ENCODE peak calls at places on chromosomes 3 and 15, in eight cellular contexts. D is stomach, Q is tibial artery, J is heart right ventricle, X is left ventricle myocardium inferior, H is fibroblast of lung, U is upper lobe of right lung, L is Panc1. K is an unnamed sample. For H3K4me1, the result is how much of the 10 kb centered on the place peaks cover.

GRCh38 chr3:87206070-87206469 is 21.0 kb upstream of the CHMP2B start:
- DNase-seq in D (no peak), Q (no peak), J (no peak), X (no peak), H (peak), U (no peak), L (no peak), K (no peak)

GRCh38 chr3:17941766-17942165 is 199.3 kb upstream of the TBC1D5 start:
- DNase-seq in D (no peak), Q (no peak), J (no peak), X (no peak), H (no peak), U (no peak), L (no peak), K (no peak)

GRCh38 chr3:138875096-138875753 is 40.5 kb upstream of the PIK3CB start:
- DNase-seq in D (no peak), Q (no peak), J (no peak), X (no peak), H (no peak), U (no peak), L (no peak), K (no peak)

GRCh38 chr3:134650431-134651346 is at the start of gene KY:
- DNase-seq in D (peak), Q (peak), J (peak), X (peak), H (peak), U (peak), L (no peak), K (peak)

GRCh38 chr15:34582461-34583357 is 742 bp downstream of the GOLGA8B start:
- DNase-seq in D (peak), Q (no peak), J (no peak), X (no peak), H (peak), U (peak), L (no peak), K (no peak)

GRCh38 chr15:63192604-63193206 is 3.3 kb downstream of the RAB8B start:
- DNase-seq in D (no peak), Q (no peak), J (no peak), X (no peak), H (no peak), U (no peak), L (no peak), K (no peak)

GRCh38 chr3:101072299-101072698 is 79.1 kb upstream of the ABI3BP start:
- DNase-seq in D (no peak), Q (no peak), J (no peak), X (no peak), H (no peak), U (no peak), L (no peak), K (no peak)

GRCh38 chr15:51888593-51889195 is 59.2 kb downstream of the TMOD3 start:
- DNase-seq in D (no peak), Q (no peak), J (no peak), X (no peak), H (peak), U (no peak), L (no peak), K (no peak)

GRCh38 chr3:172369590-172370259 is 78.5 kb downstream of the GHSR start:
- DNase-seq in D (no peak), Q (no peak), J (peak), X (no peak), H (no peak), U (no peak), L (no peak), K (no peak)

GRCh38 chr3:11136871-11137626 is 17.2 kb upstream of the HRH1 start:
- DNase-seq in D (no peak), Q (peak), J (peak), X (no peak), H (peak), U (no peak), L (peak), K (peak)

GRCh38 chr3:25971736-25972135 is 181.8 kb downstream of the OXSM start:
- DNase-seq in D (no peak), Q (no peak), J (no peak), X (no peak), H (no peak), U (no peak), L (no peak), K (no peak)

GRCh38 chr3:145650170-145650569 is 510.8 kb downstream of the PLOD2 start:
- DNase-seq in D (no peak), Q (no peak), J (no peak), X (no peak), H (no peak), U (no peak), L (no peak), K (no peak)

GRCh38 chr3:39911465-39912309 is 102.3 kb downstream of the MYRIP start:
- DNase-seq in D (no peak), Q (no peak), J (peak), X (no peak), H (no peak), U (no peak), L (no peak), K (no peak)
- TF ChIP-seq CTCF in D (no peak), Q (no peak), J (no peak), X (no peak), H (no peak), U (no peak), L (no peak), K (no peak)

DNA sequence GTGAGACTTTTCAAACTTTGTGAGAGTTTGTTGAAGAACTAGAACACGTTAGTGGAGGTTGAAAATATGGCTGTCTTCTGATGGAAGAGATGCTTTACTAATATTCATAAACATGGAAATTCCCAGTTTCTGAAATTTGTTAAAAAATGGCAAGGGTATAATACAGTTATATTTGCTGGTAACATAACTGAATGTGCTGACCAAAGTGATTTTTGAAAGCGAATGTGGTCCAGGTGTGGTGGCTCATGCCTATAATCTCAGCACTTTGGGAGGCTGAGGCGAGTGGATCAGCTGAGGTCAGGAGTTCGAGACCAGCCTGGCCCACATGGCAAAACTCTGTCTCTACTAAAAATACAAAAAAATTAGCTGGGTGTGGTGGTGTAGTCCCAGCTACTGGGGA is 18.1 kb downstream of the FXR1 start:
- DNase-seq in D (no peak), Q (no peak), J (no peak), X (no peak), H (no peak), U (no peak), L (no peak), K (no peak)
- H3K4me1 ChIP-seq in D (half or more), Q (under half), J (under half), X (half or more), H (under half), U (under half), L (under half), K (under half)

GRCh38 chr3:188792788-188793187 is 379.0 kb upstream of the TPRG1 start:
- DNase-seq in D (no peak), Q (no peak), J (peak), X (peak), H (peak), U (peak), L (no peak), K (no peak)

GRCh38 chr3:188782725-188783124 is 389.0 kb upstream of the TPRG1 start:
- DNase-seq in D (no peak), Q (no peak), J (no peak), X (no peak), H (no peak), U (no peak), L (no peak), K (no peak)

GRCh38 chr3:188789201-188789600 is 382.6 kb upstream of the TPRG1 start:
- DNase-seq in D (no peak), Q (no peak), J (no peak), X (no peak), H (no peak), U (no peak), L (no peak), K (no peak)

GRCh38 chr3:188786424-188786823 is 385.3 kb upstream of the TPRG1 start:
- DNase-seq in D (no peak), Q (no peak), J (no peak), X (no peak), H (no peak), U (no peak), L (no peak), K (no peak)

DNA sequence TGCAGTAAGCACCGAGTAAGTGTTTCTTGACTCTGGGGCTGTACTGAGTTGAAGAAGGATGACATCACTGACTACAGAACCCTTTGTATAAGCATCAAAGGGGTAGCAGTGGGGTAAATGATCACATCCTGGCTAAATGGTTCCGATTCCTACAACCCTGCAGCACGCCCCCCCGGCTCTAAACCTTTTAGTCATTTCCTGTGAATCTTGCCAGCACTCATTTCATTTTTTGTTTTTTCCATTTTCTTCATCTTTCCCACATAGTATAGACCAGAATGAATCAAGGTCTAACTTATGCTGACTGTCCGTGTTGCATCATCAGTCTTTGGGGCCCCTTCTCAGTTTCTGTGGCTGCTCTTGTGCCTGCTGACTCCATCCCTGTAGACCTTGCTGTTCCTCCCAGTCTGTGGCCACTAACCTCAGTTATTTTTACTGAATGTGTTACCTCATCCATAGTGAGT is 383.1 kb upstream of the TPRG1 start:
- DNase-seq in D (no peak), Q (no peak), J (no peak), X (no peak), H (peak), U (no peak), L (no peak), K (no peak)
- H3K4me3 ChIP-seq in D (no peak), Q (no peak), J (no peak), X (no peak), H (no peak), U (no peak), L (no peak), K (no peak)

GRCh38 chr15:94230886-94231727 is at the start of gene MCTP2:
- DNase-seq in D (peak), Q (peak), J (peak), X (peak), H (peak), U (peak), L (no peak), K (peak)
- TF ChIP-seq CTCF in D (no peak), Q (no peak), J (no peak), X (no peak), H (no peak), U (no peak), L (peak), K (no peak)

GRCh38 chr15:60391722-60392340 is 6.0 kb downstream of the ANXA2 start:
- DNase-seq in D (no peak), Q (no peak), J (no peak), X (no peak), H (no peak), U (no peak), L (no peak), K (peak)
- H3K4me1 ChIP-seq in D (half or more), Q (half or more), J (half or more), X (half or more), H (under half), U (half or more), L (half or more), K (under half)

DNA sequence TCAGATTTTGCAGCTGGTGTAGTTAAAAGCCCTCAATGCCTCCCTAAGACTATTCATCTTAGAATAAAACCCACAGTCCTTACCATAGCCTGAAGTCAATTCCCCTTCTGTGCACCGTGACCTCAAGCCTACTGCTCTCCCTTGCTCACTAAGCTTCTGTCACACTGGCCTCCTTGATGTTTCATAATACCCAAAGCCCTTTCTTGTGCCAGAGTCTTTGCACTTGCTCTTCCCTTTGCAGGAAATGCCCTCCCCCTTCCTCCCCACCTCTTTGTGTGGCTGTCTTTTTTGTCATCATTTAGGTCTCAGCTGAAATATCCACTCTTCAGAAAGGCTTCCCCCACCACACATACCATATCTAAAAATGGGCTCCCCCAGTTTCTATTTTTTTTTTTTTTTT is 4.2 kb upstream of the PLEKHO2 start:
- DNase-seq in D (no peak), Q (no peak), J (no peak), X (no peak), H (no peak), U (no peak), L (no peak), K (no peak)
- H3K4me3 ChIP-seq in D (no peak), Q (no peak), J (no peak), X (no peak), H (no peak), U (no peak), L (no peak), K (no peak)

DNA sequence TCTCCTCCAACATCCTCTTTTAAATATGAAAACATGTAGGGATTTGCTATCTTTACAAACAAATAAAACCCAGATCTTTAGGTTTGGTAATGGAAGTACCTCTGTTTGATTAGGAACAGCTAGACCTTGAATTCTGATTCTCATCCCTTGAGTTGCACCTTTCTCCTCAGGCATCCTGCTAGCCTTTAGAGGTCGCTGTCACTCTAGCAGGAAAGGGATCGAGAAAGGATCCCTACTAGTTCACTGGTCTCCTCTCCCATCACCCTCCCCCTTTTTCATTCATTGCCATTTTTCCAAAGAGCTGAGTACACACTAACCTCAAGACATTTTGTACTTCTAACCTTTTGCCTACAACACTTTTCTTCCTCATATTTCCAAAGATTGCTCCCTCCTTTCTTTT is 569.8 kb downstream of the RBMS3 start:
- DNase-seq in D (no peak), Q (no peak), J (no peak), X (no peak), H (no peak), U (no peak), L (no peak), K (no peak)
- TF ChIP-seq CTCF in D (no peak), Q (no peak), J (no peak), X (no peak), H (peak), U (no peak), L (peak), K (no peak)

DNA sequence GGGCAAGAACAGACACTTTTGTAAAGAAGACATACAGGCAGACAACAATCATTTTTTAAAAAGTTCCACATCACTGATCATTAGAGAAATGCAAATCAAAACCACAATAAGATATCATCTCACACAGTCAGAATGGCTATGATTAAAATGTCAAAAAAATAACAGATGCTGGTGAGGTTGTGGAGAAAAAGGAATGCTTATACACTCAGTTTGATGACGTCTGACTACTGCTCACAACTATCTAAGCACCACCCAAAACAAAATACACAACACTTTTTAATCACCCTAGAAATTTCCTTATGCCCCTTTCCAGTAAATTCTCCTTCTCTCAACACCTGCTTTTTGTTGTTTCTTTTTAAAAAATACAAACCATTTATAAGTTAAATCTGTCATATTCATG is 228.8 kb downstream of the ISL2 start:
- DNase-seq in D (no peak), Q (no peak), J (no peak), X (no peak), H (peak), U (no peak), L (no peak), K (no peak)
- H3K4me1 ChIP-seq in D (under half), Q (under half), J (under half), X (under half), H (under half), U (under half), L (under half), K (under half)